ENCODE peak calls at places on chromosomes 6 and 20, in five cellular contexts. S is HCT116, O is breast epithelium, B is stomach, X is HepG2. G is an unnamed sample.

GRCh38 chr6:160523223-160523622 is 140.9 kb downstream of the LPA start:
- DNase-seq in S (no peak), O (no peak), B (no peak), X (no peak), G (no peak)

GRCh38 chr20:542777-543368 is 717 bp downstream of the CSNK2A1 start:
- DNase-seq in S (no peak), O (no peak), B (peak), X (no peak), G (peak)

GRCh38 chr6:69164564-69165252 is 529.6 kb downstream of the ADGRB3 start:
- DNase-seq in S (no peak), O (no peak), B (no peak), X (no peak), G (no peak)

GRCh38 chr20:31572701-31573554 is 32.2 kb upstream of the ID1 start:
- DNase-seq in S (peak), O (peak), B (peak), X (peak), G (peak)

GRCh38 chr20:31985152-31985551 is 17.2 kb downstream of the XKR7 start:
- DNase-seq in S (no peak), O (no peak), B (no peak), X (no peak), G (no peak)

GRCh38 chr6:108123946-108124345 is 41.9 kb upstream of the NR2E1 start:
- DNase-seq in S (no peak), O (no peak), B (no peak), X (no peak), G (no peak)

GRCh38 chr6:80472276-80472675 is 365.8 kb downstream of the BCKDHB start:
- DNase-seq in S (no peak), O (no peak), B (no peak), X (no peak), G (no peak)

GRCh38 chr20:32823078-32823477 is 3.3 kb downstream of the MAPRE1 start:
- DNase-seq in S (no peak), O (no peak), B (no peak), X (peak), G (no peak)

GRCh38 chr6:56668158-56668557 is 25.5 kb upstream of the DST start:
- DNase-seq in S (no peak), O (no peak), B (no peak), X (no peak), G (no peak)

GRCh38 chr6:40695114-40695513 is 108.0 kb upstream of the LRFN2 start:
- DNase-seq in S (no peak), O (no peak), B (no peak), X (no peak), G (no peak)

GRCh38 chr20:10708342-10709185 is 34.8 kb upstream of the JAG1 start:
- DNase-seq in S (no peak), O (no peak), B (no peak), X (peak), G (no peak)

GRCh38 chr20:57047281-57048026 is 219.0 kb downstream of the BMP7 start:
- DNase-seq in S (no peak), O (peak), B (no peak), X (peak), G (peak)
- TF ChIP-seq CTCF in S (no peak), O (no peak), B (no peak), X (peak), G (no peak)

DNA sequence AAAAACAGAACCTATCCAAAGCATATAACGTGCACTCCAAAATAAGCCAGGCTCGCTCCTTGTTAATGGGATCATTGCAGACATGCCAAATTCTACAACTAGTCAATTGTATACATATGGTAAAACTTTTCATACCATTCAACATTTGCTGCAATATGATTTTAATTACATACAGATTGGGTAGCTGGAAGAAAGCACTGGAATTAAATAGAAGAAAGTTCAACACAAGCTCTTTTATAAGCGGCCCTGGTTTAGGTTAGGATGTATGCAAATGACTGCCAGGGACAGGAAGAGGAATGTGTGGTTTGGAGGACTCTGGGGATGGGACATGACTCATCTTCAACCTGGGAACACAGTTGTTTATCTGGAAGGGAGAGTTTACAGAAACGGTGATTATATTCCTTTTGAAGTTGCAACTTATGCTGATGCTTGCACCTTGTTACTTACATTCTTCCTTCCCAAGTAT is 62.5 kb upstream of the TIAM2 start:
- DNase-seq in S (peak), O (no peak), B (no peak), X (peak), G (no peak)
- TF ChIP-seq POLR2AphosphoS5 in S (no peak), O (no peak), B (no peak), X (no peak), G (no peak)

DNA sequence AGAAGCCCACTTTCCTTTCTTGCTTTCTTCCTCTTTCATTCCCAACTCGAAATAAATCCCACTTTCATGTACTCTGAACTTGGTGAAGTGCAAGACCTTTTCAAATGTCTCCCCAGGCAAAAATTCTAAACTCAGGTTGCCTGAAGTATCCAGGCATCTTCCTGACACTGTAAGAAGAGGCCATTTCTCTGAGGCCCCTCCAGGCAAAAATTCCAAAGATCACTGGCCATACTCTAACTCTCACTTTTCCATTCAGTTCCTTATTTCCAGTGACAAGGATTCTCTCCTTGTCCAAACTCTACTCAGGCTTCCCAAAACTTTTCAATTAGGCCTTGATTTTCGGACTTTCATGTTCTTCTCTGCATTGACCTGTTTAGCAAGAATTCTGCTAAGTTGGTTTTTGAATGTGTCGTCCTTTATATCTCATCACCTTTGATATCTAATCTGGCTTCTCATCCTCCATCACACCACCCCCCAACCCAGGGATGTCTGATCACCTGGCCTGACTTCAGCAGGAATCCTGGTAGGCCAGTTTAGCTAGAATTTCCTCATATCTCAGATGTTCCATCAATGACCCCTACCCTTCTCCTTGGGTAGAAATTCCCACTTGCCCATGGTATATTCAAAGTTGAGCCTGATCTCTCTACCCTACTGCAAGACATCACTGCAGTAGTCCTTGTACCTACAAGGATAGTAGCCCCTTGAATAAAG is 124.9 kb downstream of the RCAN2 start:
- DNase-seq in S (no peak), O (no peak), B (no peak), X (no peak), G (no peak)
- TF ChIP-seq CTCF in S (no peak), O (no peak), B (no peak), X (no peak), G (no peak)

GRCh38 chr6:156350337-156350736 is 426.8 kb upstream of the ARID1B start:
- DNase-seq in S (no peak), O (no peak), B (no peak), X (no peak), G (no peak)
- TF ChIP-seq POLR2AphosphoS5 in S (no peak), O (no peak), B (no peak), X (no peak), G (no peak)

DNA sequence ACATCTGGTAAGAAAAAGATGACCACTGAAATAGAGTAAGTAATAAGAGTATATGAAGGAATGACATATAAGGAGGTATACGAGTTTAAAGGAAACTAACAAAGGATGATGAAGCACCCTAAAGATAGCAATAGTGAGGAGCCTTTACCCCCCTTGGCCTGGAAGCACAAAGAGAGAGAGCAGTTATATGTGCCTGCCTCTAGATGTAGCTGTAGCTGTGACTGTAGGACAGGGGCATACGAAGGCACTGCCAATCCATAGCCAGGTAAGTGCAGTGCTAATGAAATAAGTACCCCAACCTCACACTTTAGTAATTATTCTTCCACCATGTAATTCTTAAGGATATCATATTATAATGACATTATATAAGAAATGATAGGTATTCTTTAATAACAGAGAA is 90.1 kb upstream of the FKBP1C start:
- DNase-seq in S (no peak), O (no peak), B (no peak), X (peak), G (no peak)
- TF ChIP-seq CTCF in S (no peak), O (no peak), B (no peak), X (peak), G (no peak)

GRCh38 chr20:55581519-55581918 is 423.8 kb downstream of the CBLN4 start:
- DNase-seq in S (no peak), O (no peak), B (no peak), X (no peak), G (no peak)

GRCh38 chr20:55582498-55582897 is 422.8 kb downstream of the CBLN4 start:
- DNase-seq in S (no peak), O (no peak), B (no peak), X (no peak), G (no peak)

GRCh38 chr20:55580475-55580874 is 424.8 kb downstream of the CBLN4 start:
- DNase-seq in S (no peak), O (no peak), B (no peak), X (no peak), G (no peak)

GRCh38 chr20:55579802-55580201 is 425.5 kb downstream of the CBLN4 start:
- DNase-seq in S (no peak), O (no peak), B (no peak), X (no peak), G (no peak)

DNA sequence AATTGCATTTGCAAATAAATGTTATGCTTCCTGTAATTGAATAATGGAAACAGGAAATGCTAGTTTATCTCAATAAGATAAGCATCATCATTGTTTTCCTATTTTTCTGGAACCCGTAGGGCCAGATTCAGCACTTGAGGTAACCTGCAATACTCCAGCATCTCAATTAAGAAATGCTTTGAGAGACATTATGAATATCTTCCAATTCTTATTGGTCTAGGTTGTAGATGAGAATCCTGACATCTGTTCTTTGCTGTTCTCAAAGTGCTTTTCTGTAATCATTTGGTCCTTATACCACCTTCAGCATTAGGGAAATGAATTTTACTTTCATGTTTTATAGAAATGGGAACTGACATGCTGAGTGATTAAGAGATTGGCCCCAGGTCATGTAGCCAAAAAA is 428.3 kb downstream of the CBLN4 start:
- DNase-seq in S (no peak), O (no peak), B (no peak), X (no peak), G (no peak)
- TF ChIP-seq POLR2AphosphoS5 in S (no peak), O (no peak), B (no peak), X (no peak), G (no peak)